ENCODE peak calls at places on chromosomes 6 and 20, in seven cellular contexts. L, A, H, W, Q, M and C are unnamed samples.

GRCh38 chr6:26553264-26553738 is 15.1 kb downstream of the HMGN4 start:
- DNase-seq in Q (peak), A (peak), M (peak), W (peak), L (peak), H (peak), C (peak)

GRCh38 chr6:154367839-154368695 is 11.5 kb upstream of the IPCEF1 start:
- DNase-seq in M (no peak), H (no peak), Q (no peak), L (no peak), W (no peak), A (no peak), C (no peak)

GRCh38 chr6:43817192-43817591 is 47.2 kb downstream of the VEGFA start:
- DNase-seq in W (no peak), A (peak), H (no peak), M (no peak), Q (no peak), L (peak), C (peak)

GRCh38 chr6:9842004-9842720 is 572.7 kb downstream of the TFAP2A start:
- DNase-seq in W (no peak), Q (no peak), M (no peak), L (no peak), H (no peak), A (peak), C (no peak)

GRCh38 chr6:163356324-163356723 is 58.2 kb upstream of the QKI start:
- DNase-seq in Q (peak), W (no peak), L (peak), M (no peak), A (peak), H (no peak), C (peak)

GRCh38 chr6:23532227-23532626 is 593.8 kb upstream of the NRSN1 start:
- DNase-seq in H (no peak), Q (no peak), A (no peak), L (no peak), M (no peak), W (no peak), C (no peak)

GRCh38 chr6:74574794-74575193 is 631.1 kb downstream of the COL12A1 start:
- DNase-seq in M (peak), L (peak), W (no peak), H (no peak), A (peak), Q (no peak), C (no peak)

GRCh38 chr6:157513619-157514485 is 132.9 kb downstream of the ZDHHC14 start:
- DNase-seq in Q (no peak), A (no peak), L (no peak), H (no peak), W (no peak), M (no peak), C (no peak)

GRCh38 chr20:44491635-44492395 is 16.1 kb downstream of the TTPAL start:
- DNase-seq in H (no peak), W (no peak), L (no peak), A (no peak), Q (no peak), M (no peak), C (no peak)

GRCh38 chr20:41452226-41452625 is 85.6 kb upstream of the EMILIN3 start:
- DNase-seq in L (no peak), Q (no peak), M (no peak), W (no peak), H (no peak), A (no peak), C (no peak)

GRCh38 chr6:98927534-98927933 is 20.2 kb downstream of the FBXL4 start:
- DNase-seq in Q (no peak), H (no peak), A (no peak), M (peak), W (no peak), L (no peak), C (no peak)

GRCh38 chr20:674936-675452 is 608 bp downstream of the SCRT2 start:
- DNase-seq in Q (no peak), M (peak), W (no peak), L (no peak), H (no peak), A (no peak), C (no peak)

GRCh38 chr6:122459240-122459639 is 12.4 kb downstream of the SERINC1 start:
- DNase-seq in Q (no peak), H (no peak), L (no peak), A (no peak), M (no peak), W (no peak), C (no peak)

GRCh38 chr6:101429291-101429690 is 35.8 kb downstream of the GRIK2 start:
- DNase-seq in W (no peak), L (no peak), Q (no peak), H (no peak), A (no peak), M (peak), C (no peak)

GRCh38 chr6:27495386-27496135 is 22.7 kb upstream of the ZNF184 start:
- DNase-seq in W (peak), M (peak), L (peak), A (peak), H (peak), Q (no peak), C (peak)

GRCh38 chr20:64151634-64152530 is 12.4 kb upstream of the MYT1 start:
- DNase-seq in Q (no peak), L (no peak), H (no peak), M (no peak), W (no peak), A (peak), C (no peak)

GRCh38 chr6:88166901-88167624 is 916 bp upstream of the CNR1 start:
- DNase-seq in W (no peak), L (peak), A (peak), Q (no peak), M (peak), H (peak), C (no peak)

GRCh38 chr6:29502597-29502996 is 14.8 kb upstream of the MAS1L start:
- DNase-seq in Q (no peak), H (no peak), M (no peak), A (no peak), W (no peak), L (no peak), C (no peak)

GRCh38 chr20:19588731-19589130 is 169.3 kb upstream of the RIN2 start:
- DNase-seq in W (no peak), M (peak), L (no peak), H (no peak), A (no peak), Q (no peak), C (no peak)

GRCh38 chr6:40444811-40445210 is 142.4 kb downstream of the LRFN2 start:
- DNase-seq in W (no peak), M (peak), L (no peak), H (no peak), Q (no peak), A (no peak), C (no peak)

GRCh38 chr20:32880635-32881034 is 21.9 kb downstream of the EFCAB8 start:
- DNase-seq in M (no peak), Q (no peak), W (no peak), L (no peak), A (no peak), H (no peak), C (no peak)

GRCh38 chr6:149863846-149864577 is at the start of gene LRP11:
- DNase-seq in A (peak), L (peak), H (peak), M (peak), Q (peak), W (peak), C (peak)

GRCh38 chr6:125004198-125004597 is 42.0 kb downstream of the RNF217 start:
- DNase-seq in M (no peak), W (no peak), H (no peak), L (no peak), Q (no peak), A (no peak), C (peak)

GRCh38 chr6:32444433-32444832 is 4.7 kb downstream of the HLA-DRA start:
- DNase-seq in Q (no peak), M (no peak), A (no peak), W (no peak), L (no peak), H (no peak), C (no peak)

GRCh38 chr20:58649288-58650180 is 1.5 kb upstream of the STX16 start:
- DNase-seq in W (no peak), Q (no peak), A (peak), M (no peak), H (peak), L (peak), C (peak)

GRCh38 chr6:166618251-166618650 is 8.8 kb downstream of the RPS6KA2 start:
- DNase-seq in W (no peak), A (no peak), M (no peak), H (no peak), L (no peak), Q (no peak), C (no peak)

GRCh38 chr6:21533678-21534077 is 59.9 kb upstream of the SOX4 start:
- DNase-seq in H (no peak), M (no peak), Q (no peak), A (no peak), L (no peak), W (no peak), C (no peak)

GRCh38 chr6:144360401-144360800 is 75.3 kb downstream of the UTRN start:
- DNase-seq in M (no peak), L (no peak), A (no peak), W (no peak), Q (no peak), H (no peak), C (no peak)

GRCh38 chr20:47546184-47547033 is 44.7 kb downstream of the NCOA3 start:
- DNase-seq in W (no peak), M (peak), A (no peak), H (no peak), Q (no peak), L (no peak), C (no peak)

GRCh38 chr6:64013061-64013410 is 377.4 kb downstream of the PHF3 start:
- DNase-seq in A (no peak), W (no peak), M (peak), H (no peak), L (no peak), Q (no peak), C (no peak)

GRCh38 chr20:57772349-57772964 is 62.6 kb upstream of the PMEPA1 start:
- DNase-seq in Q (no peak), H (no peak), A (peak), W (no peak), L (no peak), M (peak), C (no peak)

GRCh38 chr6:11263185-11263817 is 30.8 kb upstream of the NEDD9 start:
- DNase-seq in A (peak), W (no peak), M (no peak), H (no peak), Q (no peak), L (peak), C (peak)

GRCh38 chr20:45433316-45433715 is 17.4 kb downstream of the PIGT start:
- DNase-seq in H (no peak), Q (peak), L (no peak), M (no peak), W (no peak), A (no peak), C (peak)

GRCh38 chr20:4490595-4491280 is 231.0 kb upstream of the PRND start:
- DNase-seq in W (no peak), L (no peak), Q (no peak), H (no peak), M (no peak), A (no peak), C (no peak)